ENCODE peak calls at places on chromosomes 3 and 15, in ten cellular contexts. V is breast epithelium; A is ureter; G is effector memory CD8-positive, alpha-beta T cell; Z is tibial nerve; S is HFF-Myc; B is EH; F is epithelial cell of esophagus; E is WERI-Rb-1; Y is effector CD8-positive, alpha-beta T cell. W is an unnamed sample.

GRCh38 chr3:145191543-145191942 is 969.4 kb downstream of the PLOD2 start:
- DNase-seq in V (no peak), Z (no peak), Y (no peak), B (no peak), S (no peak), A (no peak), E (no peak), G (no peak), F (peak), W (peak)

GRCh38 chr3:20422391-20422790 is 236.4 kb upstream of the SGO1 start:
- DNase-seq in B (no peak), E (no peak), A (no peak), Z (no peak), V (no peak), F (no peak), Y (no peak), G (no peak), S (no peak), W (no peak)

GRCh38 chr3:188915137-188915536 is 256.6 kb upstream of the TPRG1 start:
- DNase-seq in A (no peak), G (no peak), E (no peak), B (peak), Y (no peak), V (no peak), Z (no peak), F (peak), S (no peak), W (peak)

GRCh38 chr15:101813803-101814534 is 2.0 kb downstream of the OR4F15 start:
- DNase-seq in S (no peak), E (no peak), G (no peak), A (no peak), B (peak), V (no peak), F (peak), Z (no peak), Y (no peak), W (peak)

GRCh38 chr3:14507345-14507741 is 32.8 kb downstream of the GRIP2 start:
- DNase-seq in E (no peak), B (no peak), Z (no peak), A (no peak), S (no peak), Y (no peak), V (peak), F (no peak), G (no peak), W (no peak)

GRCh38 chr15:31262901-31263671 is 63.5 kb upstream of the KLF13 start:
- DNase-seq in A (peak), B (peak), G (no peak), F (peak), Y (no peak), Z (no peak), E (no peak), V (peak), S (no peak), W (peak)

GRCh38 chr3:165194477-165195135 is 1.6 kb downstream of the SLITRK3 start:
- DNase-seq in Z (no peak), A (no peak), Y (no peak), B (no peak), F (no peak), S (no peak), E (no peak), G (no peak), V (no peak), W (no peak)

GRCh38 chr15:31554261-31554660 is 227.6 kb downstream of the KLF13 start:
- DNase-seq in B (peak), E (no peak), Z (peak), F (no peak), S (peak), G (no peak), Y (no peak), A (no peak), V (no peak), W (peak)

GRCh38 chr3:152190636-152191183 is 78.0 kb upstream of the MBNL1 start:
- DNase-seq in Y (no peak), B (no peak), G (no peak), V (no peak), F (no peak), E (no peak), A (no peak), S (no peak), Z (no peak), W (no peak)

GRCh38 chr3:180802837-180803236 is 109.6 kb upstream of the FXR1 start:
- DNase-seq in A (no peak), V (no peak), E (no peak), Y (no peak), S (no peak), G (no peak), B (peak), F (peak), Z (no peak), W (peak)

GRCh38 chr3:168061332-168061996 is 34.3 kb downstream of the GOLIM4 start:
- DNase-seq in S (no peak), V (no peak), Y (no peak), F (no peak), G (no peak), B (peak), E (no peak), Z (no peak), A (no peak), W (no peak)

GRCh38 chr3:23713641-23714040 is 92.1 kb upstream of the UBE2E1 start:
- DNase-seq in S (no peak), B (peak), G (no peak), F (no peak), A (no peak), Y (no peak), E (no peak), Z (no peak), V (no peak), W (peak)

GRCh38 chr3:144164352-144164751 is 192.7 kb downstream of the DIPK2A start:
- DNase-seq in B (no peak), A (no peak), G (no peak), Y (no peak), F (no peak), Z (no peak), E (no peak), V (no peak), S (no peak), W (no peak)

GRCh38 chr3:147305533-147306241 is 100.7 kb downstream of the ZIC4 start:
- DNase-seq in E (no peak), Y (no peak), F (no peak), V (no peak), A (no peak), Z (no peak), S (no peak), G (no peak), B (peak), W (peak)

GRCh38 chr3:50154840-50155490 is at the start of gene SEMA3F:
- DNase-seq in V (peak), A (peak), Z (no peak), B (peak), G (peak), F (peak), Y (peak), E (no peak), S (no peak), W (peak)

GRCh38 chr3:89032331-89033063 is 74.9 kb upstream of the EPHA3 start:
- DNase-seq in S (no peak), A (no peak), V (no peak), Z (no peak), E (no peak), G (no peak), F (peak), Y (no peak), B (peak), W (no peak)

GRCh38 chr3:143337387-143337786 is 217.8 kb downstream of the CHST2 start:
- DNase-seq in E (no peak), G (no peak), Z (no peak), V (no peak), F (no peak), B (peak), A (no peak), Y (no peak), S (no peak), W (no peak)

GRCh38 chr3:55797084-55797483 is 310.0 kb upstream of the WNT5A start:
- DNase-seq in S (no peak), G (no peak), V (no peak), A (no peak), E (no peak), Y (no peak), B (peak), Z (no peak), F (no peak), W (no peak)

GRCh38 chr3:15345608-15346137 is 13.3 kb upstream of the SH3BP5 start:
- DNase-seq in S (no peak), Y (no peak), A (no peak), Z (no peak), F (no peak), E (no peak), V (no peak), G (no peak), B (no peak), W (no peak)

GRCh38 chr3:147351301-147351700 is 55.0 kb downstream of the ZIC4 start:
- DNase-seq in Z (no peak), E (no peak), V (no peak), A (no peak), G (no peak), S (no peak), F (no peak), B (no peak), Y (no peak), W (no peak)

GRCh38 chr3:3023106-3023505 is 87.1 kb downstream of the IL5RA start:
- DNase-seq in B (no peak), A (no peak), V (no peak), F (no peak), E (peak), G (no peak), Y (no peak), S (no peak), Z (no peak), W (no peak)

GRCh38 chr3:48635222-48636021 is at the start of gene SLC26A6:
- DNase-seq in G (peak), Z (peak), S (peak), B (peak), F (peak), A (peak), V (peak), E (peak), Y (peak), W (peak)